ENCODE peak calls at places on chromosomes 3 and 15, in seven cellular contexts. V is activated naive CD8-positive, alpha-beta T cell treated with anti-CD3 and anti-CD28 coated beads, Interleukin-2, amount 50 U/mL, for 24 hours; G is stimulated activated effector memory CD8-positive, alpha-beta T cell treated with anti-CD3 and anti-CD28 coated beads, Interleukin-12 subunit alpha, Interleukin-12 subunit beta, amount 100 ng/mL, for 72 hours; T is ELR; A is activated CD8-positive, alpha-beta memory T cell treated with anti-CD3 and anti-CD28 coated beads for 48 hours; F is upper lobe of right lung; O is activated T-cell treated with anti-CD3 and anti-CD28 coated beads for 24 hours. H is an unnamed sample.

GRCh38 chr3:62242846-62243245 is 130.5 kb downstream of the FEZF2 start:
- DNase-seq in V (no peak), G (no peak), T (no peak), A (no peak), F (no peak), O (no peak), H (no peak)

GRCh38 chr3:116444819-116445290 is 432 bp downstream of the LSAMP start:
- DNase-seq in V (no peak), G (no peak), T (no peak), A (no peak), F (no peak), O (no peak), H (no peak)

GRCh38 chr15:66780172-66780972 is 78.3 kb downstream of the SMAD6 start:
- DNase-seq in V (no peak), G (no peak), T (peak), A (no peak), F (no peak), O (no peak), H (peak)

GRCh38 chr15:74682954-74683353 is 12.9 kb downstream of the EDC3 start:
- DNase-seq in V (no peak), G (no peak), T (no peak), A (no peak), F (no peak), O (no peak), H (no peak)

GRCh38 chr3:27639271-27639670 is 82.9 kb downstream of the EOMES start:
- DNase-seq in V (no peak), G (no peak), T (no peak), A (no peak), F (no peak), O (no peak), H (no peak)

GRCh38 chr3:177615015-177615414 is 417.7 kb upstream of the TBL1XR1 start:
- DNase-seq in V (no peak), G (no peak), T (peak), A (no peak), F (peak), O (no peak), H (peak)

GRCh38 chr3:42012935-42013651 is 51.2 kb upstream of the ULK4 start:
- DNase-seq in V (peak), G (peak), T (peak), A (peak), F (peak), O (peak), H (peak)

GRCh38 chr15:64038878-64039277 is 7.4 kb downstream of the DAPK2 start:
- DNase-seq in V (no peak), G (no peak), T (no peak), A (no peak), F (no peak), O (no peak), H (no peak)

GRCh38 chr15:77573826-77574225 is 58.9 kb downstream of the LINGO1 start:
- DNase-seq in V (no peak), G (no peak), T (no peak), A (no peak), F (no peak), O (no peak), H (no peak)

GRCh38 chr3:126156468-126156867 is 23.9 kb downstream of the ALDH1L1 start:
- DNase-seq in V (no peak), G (no peak), T (no peak), A (no peak), F (no peak), O (no peak), H (no peak)

GRCh38 chr15:32879980-32880379 is 162.2 kb downstream of the GREM1 start:
- DNase-seq in V (no peak), G (no peak), T (no peak), A (no peak), F (no peak), O (no peak), H (no peak)

GRCh38 chr3:156536524-156537316 is 18.2 kb downstream of the SSR3 start:
- DNase-seq in V (no peak), G (no peak), T (peak), A (no peak), F (no peak), O (no peak), H (no peak)

GRCh38 chr15:60844431-60845174 is 365.7 kb upstream of the ICE2 start:
- DNase-seq in V (peak), G (peak), T (no peak), A (no peak), F (no peak), O (peak), H (no peak)

GRCh38 chr3:195028877-195029606 is 241.9 kb downstream of the XXYLT1 start:
- DNase-seq in V (no peak), G (no peak), T (no peak), A (no peak), F (peak), O (no peak), H (no peak)

GRCh38 chr3:157982359-157982758 is 123.9 kb downstream of the SHOX2 start:
- DNase-seq in V (no peak), G (no peak), T (peak), A (no peak), F (no peak), O (no peak), H (peak)

GRCh38 chr15:89371145-89372044 is 36.8 kb upstream of the POLG start:
- DNase-seq in V (no peak), G (no peak), T (peak), A (no peak), F (no peak), O (no peak), H (no peak)

GRCh38 chr3:57006949-57007419 is 53.5 kb upstream of the SPATA12 start:
- DNase-seq in V (no peak), G (no peak), T (peak), A (no peak), F (no peak), O (no peak), H (peak)

GRCh38 chr3:29576181-29576580 is 295.3 kb downstream of the RBMS3 start:
- DNase-seq in V (no peak), G (no peak), T (no peak), A (no peak), F (no peak), O (no peak), H (no peak)

GRCh38 chr3:192845196-192845855 is 72.3 kb downstream of the MB21D2 start:
- DNase-seq in V (no peak), G (no peak), T (peak), A (no peak), F (no peak), O (no peak), H (peak)

GRCh38 chr15:85607141-85607806 is 187.5 kb downstream of the KLHL25 start:
- DNase-seq in V (no peak), G (no peak), T (peak), A (no peak), F (no peak), O (no peak), H (peak)

GRCh38 chr3:122572940-122573412 is 4.5 kb upstream of the PARP15 start:
- DNase-seq in V (peak), G (no peak), T (peak), A (no peak), F (no peak), O (no peak), H (peak)

GRCh38 chr3:182711853-182712252 is 81.5 kb upstream of the ATP11B start:
- DNase-seq in V (no peak), G (no peak), T (no peak), A (no peak), F (no peak), O (no peak), H (no peak)

H was measured in HCEC 1CT.